ENCODE peak calls at places on chromosomes 4 and X, in seven cellular contexts. S, P, U, W, R, T and I are unnamed samples.

GRCh38 chr4:7161721-7162214 is 30.6 kb upstream of the SORCS2 start:
- DNase-seq in R (no peak), U (no peak), P (peak), S (no peak), T (no peak), W (no peak), I (no peak)

GRCh38 chr4:188987011-188987410 is 847.8 kb downstream of the TRIML1 start:
- DNase-seq in P (no peak), T (no peak), W (no peak), S (no peak), U (no peak), R (no peak), I (no peak)

GRCh38 chr4:103923551-103923950 is 203.8 kb upstream of the TACR3 start:
- DNase-seq in R (no peak), S (no peak), P (no peak), T (no peak), W (no peak), U (no peak), I (no peak)

GRCh38 chr4:121061215-121061614 is 11.1 kb downstream of the NDNF start:
- DNase-seq in W (no peak), T (no peak), R (no peak), U (no peak), P (no peak), S (no peak), I (no peak)

GRCh38 chrX:152428089-152428488 is 23.0 kb downstream of the GABRA3 start:
- DNase-seq in U (no peak), W (no peak), P (peak), S (no peak), T (no peak), R (no peak), I (no peak)

GRCh38 chr4:169079942-169080827 is 70.1 kb upstream of the CBR4 start:
- DNase-seq in T (peak), U (no peak), W (no peak), S (no peak), R (no peak), P (peak), I (no peak)

GRCh38 chr4:120862432-120862831 is 60.1 kb downstream of the PRDM5 start:
- DNase-seq in R (no peak), S (no peak), W (no peak), U (no peak), T (no peak), P (no peak), I (no peak)

GRCh38 chr4:93832097-93832496 is 3.5 kb downstream of the ATOH1 start:
- DNase-seq in S (no peak), R (no peak), U (no peak), P (no peak), T (no peak), W (no peak), I (no peak)

GRCh38 chr4:185318679-185319078 is 77.0 kb downstream of the LRP2BP start:
- DNase-seq in U (no peak), W (no peak), R (no peak), T (no peak), P (peak), S (no peak), I (no peak)

GRCh38 chrX:109839694-109840358 is 106.8 kb upstream of the ACSL4 start:
- DNase-seq in W (no peak), T (peak), P (peak), S (peak), U (no peak), R (no peak), I (no peak)

GRCh38 chrX:28997716-28998115 is 410.5 kb downstream of the IL1RAPL1 start:
- DNase-seq in W (peak), R (no peak), T (no peak), U (no peak), S (no peak), P (peak), I (no peak)

GRCh38 chr4:94641702-94642560 is 115.8 kb upstream of the BMPR1B start:
- DNase-seq in S (no peak), P (peak), R (no peak), T (no peak), W (no peak), U (no peak), I (no peak)

GRCh38 chr4:55055529-55055928 is 69.9 kb downstream of the KDR start:
- DNase-seq in R (no peak), W (no peak), T (no peak), U (no peak), P (no peak), S (no peak), I (no peak)

GRCh38 chrX:119468930-119469635 is 839 bp downstream of the SLC25A5 start:
- DNase-seq in S (peak), T (peak), R (peak), U (peak), W (no peak), P (peak), I (peak)

GRCh38 chr4:25223770-25224375 is 10.0 kb upstream of the PI4K2B start:
- DNase-seq in U (no peak), S (peak), W (no peak), T (peak), R (peak), P (peak), I (no peak)

GRCh38 chrX:148755111-148755510 is 254.7 kb downstream of the AFF2 start:
- DNase-seq in W (no peak), P (peak), U (no peak), T (no peak), R (no peak), S (no peak), I (no peak)

GRCh38 chrX:1657367-1658082 is 42.7 kb downstream of the ASMT start:
- DNase-seq in W (no peak), S (peak), T (peak), R (peak), U (no peak), P (peak), I (no peak)

GRCh38 chrX:41265615-41266014 is 68.3 kb upstream of the DDX3X start:
- DNase-seq in S (no peak), R (no peak), T (peak), U (no peak), P (peak), W (peak), I (no peak)

GRCh38 chr4:181854142-181854541 is 389.1 kb upstream of the TENM3 start:
- DNase-seq in T (no peak), P (peak), S (no peak), U (no peak), R (no peak), W (no peak), I (no peak)

GRCh38 chrX:25523574-25523973 is 507.8 kb upstream of the ARX start:
- DNase-seq in S (peak), T (no peak), U (no peak), P (no peak), R (peak), W (no peak), I (no peak)

GRCh38 chr4:89283975-89284556 is 23.5 kb downstream of the GPRIN3 start:
- DNase-seq in W (no peak), T (no peak), U (no peak), S (no peak), R (no peak), P (no peak), I (no peak)

GRCh38 chr4:72971572-72971971 is 97.9 kb downstream of the COX18 start:
- DNase-seq in W (peak), P (peak), S (no peak), T (no peak), U (no peak), R (no peak), I (no peak)

DNA sequence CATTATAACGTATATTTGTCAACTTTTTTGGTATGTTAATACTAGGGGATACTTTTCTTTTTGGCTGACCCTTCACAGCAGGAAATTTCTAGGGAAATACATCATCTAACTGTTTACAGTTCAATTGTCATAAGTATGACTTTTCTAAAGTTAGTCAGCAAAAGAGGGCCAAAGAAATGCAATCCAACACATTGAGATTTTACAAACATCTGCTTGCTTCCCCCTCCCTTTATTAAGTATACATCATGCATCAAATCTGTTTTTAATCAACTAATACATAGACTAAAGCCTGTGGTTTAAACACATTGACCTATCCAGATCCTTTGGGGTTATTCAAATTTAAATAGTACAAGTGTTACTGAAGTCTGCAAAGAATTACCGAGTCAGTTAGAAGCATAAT is 93.9 kb downstream of the MID1 start:
- DNase-seq in S (no peak), R (no peak), W (no peak), T (no peak), P (peak), U (no peak), I (no peak)
- TF ChIP-seq CTCF in S (no peak), R (no peak), W (no peak), T (no peak), P (no peak), U (no peak), I (no peak)

DNA sequence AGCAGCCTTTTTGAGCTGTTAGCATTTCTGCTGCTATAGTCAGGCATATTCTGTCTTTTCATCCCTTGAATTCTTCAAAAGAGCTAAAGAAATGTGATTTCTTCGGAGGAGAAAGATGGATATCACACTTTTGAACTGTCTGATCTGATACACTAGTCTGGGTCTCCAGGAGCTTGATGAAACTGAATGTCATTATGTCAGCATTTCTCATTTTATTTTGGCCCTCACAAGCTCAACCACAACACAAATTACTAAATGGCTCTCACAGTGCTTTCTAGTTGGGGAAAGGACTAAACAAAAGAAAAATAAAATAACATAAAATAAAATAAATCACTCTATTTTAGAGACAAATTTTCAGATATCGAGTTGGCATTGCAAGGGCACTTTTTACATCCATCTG is 655.3 kb upstream of the SPANXN1 start:
- DNase-seq in P (no peak), S (no peak), W (no peak), R (no peak), U (no peak), T (no peak), I (no peak)
- TF ChIP-seq CTCF in P (no peak), S (no peak), W (no peak), R (no peak), U (no peak), T (no peak), I (no peak)

GRCh38 chrX:129759576-129760061 is 20.1 kb upstream of the SASH3 start:
- DNase-seq in W (peak), T (peak), P (peak), S (no peak), R (no peak), U (no peak), I (no peak)

GRCh38 chrX:129755779-129756650 is 17.2 kb downstream of the XPNPEP2 start:
- DNase-seq in T (peak), U (no peak), P (no peak), W (no peak), S (peak), R (peak), I (no peak)

GRCh38 chrX:129750971-129751370 is 12.2 kb downstream of the XPNPEP2 start:
- DNase-seq in U (no peak), S (no peak), R (no peak), T (no peak), W (no peak), P (no peak), I (no peak)

GRCh38 chrX:129749069-129749468 is 10.3 kb downstream of the XPNPEP2 start:
- DNase-seq in R (no peak), U (no peak), W (no peak), P (no peak), S (no peak), T (no peak), I (no peak)

GRCh38 chrX:129754266-129755024 is 15.7 kb downstream of the XPNPEP2 start:
- DNase-seq in T (peak), P (no peak), S (no peak), R (no peak), U (no peak), W (no peak), I (no peak)
- TF ChIP-seq CTCF in T (peak), P (no peak), S (peak), R (peak), U (peak), W (peak), I (peak)

DNA sequence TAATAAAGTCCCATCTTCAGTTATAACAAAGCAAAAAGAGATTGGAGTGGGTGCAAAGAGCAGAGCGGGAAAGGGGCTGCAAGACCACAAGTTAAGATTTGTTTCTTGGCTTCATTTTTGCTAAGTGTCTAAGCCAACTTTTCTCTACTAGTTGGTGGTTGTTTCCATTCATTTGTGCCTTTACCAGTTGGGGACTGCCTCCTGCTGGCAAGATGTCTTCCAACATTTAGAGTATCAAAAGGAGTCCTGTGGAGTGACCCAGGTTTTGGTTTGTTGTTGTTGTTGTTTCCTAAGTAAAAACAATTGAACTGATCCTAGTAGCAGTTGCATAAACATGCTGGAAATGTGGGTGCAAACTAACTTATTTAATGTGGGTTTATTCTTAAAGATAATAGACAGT is 121.1 kb downstream of the SPATA18 start:
- DNase-seq in U (no peak), P (no peak), R (no peak), W (no peak), T (peak), S (no peak), I (no peak)
- TF ChIP-seq CTCF in U (peak), P (peak), R (peak), W (peak), T (no peak), S (no peak), I (peak)

GRCh38 chr4:37434469-37434868 is 189.9 kb downstream of the NWD2 start:
- DNase-seq in T (no peak), U (no peak), S (no peak), P (no peak), W (no peak), R (no peak), I (no peak)
- TF ChIP-seq CTCF in T (no peak), U (no peak), S (no peak), P (no peak), W (peak), R (no peak), I (peak)

GRCh38 chr4:122606364-122607043 is 14.4 kb downstream of the IL21 start:
- DNase-seq in S (peak), R (no peak), U (no peak), W (no peak), P (no peak), T (no peak), I (no peak)

GRCh38 chr4:122603156-122603574 is 17.7 kb downstream of the IL21 start:
- DNase-seq in T (no peak), U (no peak), W (no peak), S (no peak), P (no peak), R (no peak), I (no peak)

GRCh38 chr4:122604146-122604545 is 16.7 kb downstream of the IL21 start:
- DNase-seq in U (no peak), P (no peak), S (peak), R (no peak), T (no peak), W (no peak), I (no peak)

DNA sequence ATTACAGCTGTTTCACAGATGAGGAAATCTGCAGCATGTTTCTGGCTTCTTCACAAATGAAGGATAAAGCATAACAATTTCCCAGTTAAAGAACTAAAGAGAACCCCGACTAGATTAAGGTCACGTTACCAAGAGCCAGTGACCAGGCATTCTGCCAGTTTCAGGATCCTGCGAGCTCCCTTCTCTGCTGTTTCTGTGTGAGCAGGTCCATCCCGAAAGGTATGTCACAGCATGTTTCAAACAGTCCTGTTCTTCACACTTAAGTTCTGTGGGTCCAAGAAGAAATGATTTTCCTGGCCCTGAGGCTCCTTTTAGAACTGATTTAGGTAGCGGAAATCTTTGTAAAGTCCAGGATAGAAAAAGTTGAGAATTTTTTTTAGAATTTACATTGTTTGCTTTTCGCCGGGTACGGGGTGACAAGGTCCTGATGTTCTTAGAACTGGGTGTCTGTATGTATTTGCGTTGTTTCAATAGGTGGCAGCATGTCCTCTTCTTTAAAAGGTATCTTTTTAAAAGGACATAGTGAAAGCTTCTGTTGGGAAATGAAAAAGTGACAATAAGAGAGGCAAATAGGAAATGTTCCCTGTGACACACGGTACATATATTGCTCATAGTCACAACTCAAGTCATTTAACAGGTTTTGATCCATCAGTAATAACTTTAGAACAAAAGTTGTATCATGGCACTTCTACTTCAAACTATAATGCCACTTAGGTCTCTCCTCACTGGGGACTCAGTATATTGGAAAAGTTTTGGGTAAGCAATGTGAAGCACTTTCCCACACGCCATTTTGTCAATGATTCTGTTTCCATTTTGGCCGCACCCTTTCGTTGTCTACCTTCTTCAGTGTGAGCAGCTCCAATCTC is 18.4 kb downstream of the IL21 start:
- DNase-seq in T (no peak), P (no peak), S (no peak), R (no peak), W (no peak), U (no peak), I (no peak)
- TF ChIP-seq CTCF in T (peak), P (peak), S (no peak), R (peak), W (peak), U (no peak), I (peak)

DNA sequence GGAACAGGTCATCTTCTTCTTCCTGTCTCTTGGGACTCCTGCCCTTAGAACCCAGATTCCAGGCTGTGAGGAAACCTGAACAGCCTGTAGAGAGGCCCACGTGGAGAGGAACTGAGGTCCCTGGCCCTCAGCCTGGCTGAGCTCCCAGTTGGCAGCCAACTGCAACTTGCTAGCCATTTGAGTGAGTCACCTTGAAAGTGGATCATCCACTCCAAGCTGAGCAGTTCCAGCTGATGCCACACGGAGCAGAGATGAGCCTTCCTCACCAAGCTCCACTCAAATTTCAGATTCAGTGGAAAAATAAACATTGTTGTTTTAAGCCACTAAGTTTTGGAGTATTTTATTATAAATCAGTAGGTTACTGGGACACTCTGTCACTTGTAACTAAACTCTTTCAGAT is 392.5 kb downstream of the BCOR start:
- DNase-seq in U (no peak), T (peak), P (peak), R (no peak), S (no peak), W (peak), I (no peak)
- TF ChIP-seq CTCF in U (peak), T (no peak), P (peak), R (peak), S (peak), W (peak), I (peak)

DNA sequence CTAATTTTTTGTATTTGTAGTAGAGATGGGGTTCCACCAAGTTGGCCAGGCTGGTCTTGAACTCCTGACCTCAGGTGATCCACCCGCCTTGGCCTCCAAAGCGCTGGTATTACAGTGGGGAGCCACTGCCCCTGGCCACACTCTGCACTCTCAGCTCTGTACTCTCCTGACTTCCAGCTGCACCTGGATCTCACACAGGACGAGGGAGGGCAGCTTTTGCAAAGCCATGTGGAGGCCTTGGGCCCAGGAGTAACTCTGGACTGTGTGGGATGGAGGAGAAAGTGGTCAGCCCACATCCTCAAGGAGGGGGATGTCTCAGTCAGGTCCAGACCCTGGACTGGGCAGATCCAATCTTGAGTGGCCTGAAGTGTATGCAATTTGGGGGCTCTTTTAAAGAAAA is 23.0 kb downstream of the NAT8L start:
- DNase-seq in R (no peak), T (no peak), W (no peak), S (no peak), U (no peak), P (no peak), I (peak)
- TF ChIP-seq CTCF in R (no peak), T (no peak), W (no peak), S (no peak), U (no peak), P (no peak), I (no peak)